ENCODE peak calls at places on chromosome 22, in four cellular contexts. D is fibroblast of lung, O is HepG2, I is sigmoid colon. M is an unnamed sample.

GRCh38 chr22:30277547-30278344 is 11.1 kb upstream of the OSM start:
- DNase-seq in D (peak), O (no peak), I (no peak), M (no peak)

GRCh38 chr22:38415046-38415445 is 40.0 kb downstream of the KCNJ4 start:
- DNase-seq in D (no peak), O (no peak), I (peak), M (no peak)

GRCh38 chr22:28014141-28015055 is 95.3 kb upstream of the PITPNB start:
- DNase-seq in D (no peak), O (no peak), I (peak), M (no peak)

GRCh38 chr22:50536231-50536630 is 6.4 kb upstream of the TYMP start:
- DNase-seq in D (no peak), O (no peak), I (no peak), M (no peak)

GRCh38 chr22:42418811-42419243 is 13.4 kb downstream of the NFAM1 start:
- DNase-seq in D (no peak), O (no peak), I (no peak), M (no peak)

GRCh38 chr22:18032455-18033101 is 8.2 kb upstream of the MICAL3 start:
- DNase-seq in D (peak), O (no peak), I (no peak), M (no peak)

GRCh38 chr22:49106136-49106930 is 721.3 kb downstream of the BRD1 start:
- DNase-seq in D (no peak), O (no peak), I (peak), M (no peak)

GRCh38 chr22:27107824-27108223 is 450.4 kb downstream of the MIAT start:
- DNase-seq in D (peak), O (peak), I (peak), M (no peak)

GRCh38 chr22:21703684-21704316 is 31.8 kb downstream of the YPEL1 start:
- DNase-seq in D (no peak), O (no peak), I (no peak), M (no peak)

GRCh38 chr22:49641770-49642313 is 185.8 kb downstream of the BRD1 start:
- DNase-seq in D (no peak), O (no peak), I (no peak), M (no peak)

GRCh38 chr22:49084203-49084602 is 743.5 kb downstream of the BRD1 start:
- DNase-seq in D (no peak), O (no peak), I (peak), M (no peak)

GRCh38 chr22:43925433-43926348 is 2.1 kb downstream of the PNPLA3 start:
- DNase-seq in D (peak), O (peak), I (no peak), M (no peak)

GRCh38 chr22:35630891-35631290 is 13.8 kb upstream of the MB start:
- DNase-seq in D (no peak), O (no peak), I (peak), M (no peak)

GRCh38 chr22:49995413-49996191 is 17.0 kb downstream of the IL17REL start:
- DNase-seq in D (no peak), O (no peak), I (peak), M (no peak)

GRCh38 chr22:35630387-35630793 is 13.3 kb upstream of the MB start:
- DNase-seq in D (peak), O (no peak), I (peak), M (no peak)

GRCh38 chr22:38313384-38313955 is 3.8 kb downstream of the CSNK1E start:
- DNase-seq in D (peak), O (no peak), I (peak), M (no peak)

GRCh38 chr22:49754674-49755590 is 72.7 kb downstream of the BRD1 start:
- DNase-seq in D (no peak), O (no peak), I (peak), M (peak)

GRCh38 chr22:42257386-42257785 is 13.1 kb downstream of the TCF20 start:
- DNase-seq in D (no peak), O (no peak), I (no peak), M (no peak)

GRCh38 chr22:19709063-19709769 is 5.1 kb upstream of the SEPTIN5 start:
- DNase-seq in D (no peak), O (no peak), I (peak), M (no peak)
- H3K4me3 ChIP-seq in D (no peak), O (no peak), I (no peak), M (no peak)

DNA sequence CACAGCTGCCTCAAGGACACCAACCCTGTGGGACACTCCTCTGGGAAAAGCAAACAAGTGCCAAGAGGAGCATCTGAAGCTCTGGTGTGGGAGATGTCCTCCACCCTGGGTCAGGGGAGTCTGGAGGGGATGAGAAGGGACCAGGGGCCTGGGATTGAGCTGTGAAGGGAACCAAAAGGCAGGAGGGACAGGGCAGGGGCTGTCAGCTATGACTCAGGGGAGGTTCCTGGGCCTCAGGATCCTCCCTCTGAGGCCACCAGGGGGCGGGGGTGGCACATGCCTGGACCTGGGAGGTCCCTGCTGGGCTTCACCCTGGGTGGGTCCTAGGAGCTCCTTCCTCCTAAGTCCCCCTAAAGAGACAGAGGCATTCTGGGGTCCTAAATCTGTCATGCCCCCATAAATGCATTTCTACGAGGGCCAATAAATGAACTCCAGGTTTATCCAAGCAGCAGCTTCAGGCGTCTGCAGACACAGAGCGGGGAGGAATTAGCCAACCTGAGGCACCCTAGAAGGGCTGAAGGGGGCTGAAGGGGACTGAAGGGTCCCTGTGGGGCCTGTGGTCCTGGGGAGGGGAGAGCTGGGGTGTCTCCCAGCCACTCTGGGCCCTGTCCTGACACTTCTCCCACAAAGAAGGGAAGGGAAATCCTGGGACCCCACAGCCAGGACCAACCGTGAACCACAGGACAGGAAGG is 31.9 kb upstream of the IGLL5 start:
- DNase-seq in D (no peak), O (peak), I (no peak), M (no peak)
- TF ChIP-seq CTCF in D (peak), O (peak), I (no peak), M (peak)

GRCh38 chr22:29072193-29072978 is 449 bp upstream of the KREMEN1 start:
- DNase-seq in D (peak), O (peak), I (peak), M (peak)

GRCh38 chr22:29072979-29073617 is at the start of gene KREMEN1:
- DNase-seq in D (no peak), O (no peak), I (no peak), M (no peak)

GRCh38 chr22:29069476-29069875 is 3.4 kb upstream of the KREMEN1 start:
- DNase-seq in D (no peak), O (no peak), I (no peak), M (no peak)

GRCh38 chr22:29070490-29070889 is 2.3 kb upstream of the KREMEN1 start:
- DNase-seq in D (no peak), O (no peak), I (no peak), M (no peak)

DNA sequence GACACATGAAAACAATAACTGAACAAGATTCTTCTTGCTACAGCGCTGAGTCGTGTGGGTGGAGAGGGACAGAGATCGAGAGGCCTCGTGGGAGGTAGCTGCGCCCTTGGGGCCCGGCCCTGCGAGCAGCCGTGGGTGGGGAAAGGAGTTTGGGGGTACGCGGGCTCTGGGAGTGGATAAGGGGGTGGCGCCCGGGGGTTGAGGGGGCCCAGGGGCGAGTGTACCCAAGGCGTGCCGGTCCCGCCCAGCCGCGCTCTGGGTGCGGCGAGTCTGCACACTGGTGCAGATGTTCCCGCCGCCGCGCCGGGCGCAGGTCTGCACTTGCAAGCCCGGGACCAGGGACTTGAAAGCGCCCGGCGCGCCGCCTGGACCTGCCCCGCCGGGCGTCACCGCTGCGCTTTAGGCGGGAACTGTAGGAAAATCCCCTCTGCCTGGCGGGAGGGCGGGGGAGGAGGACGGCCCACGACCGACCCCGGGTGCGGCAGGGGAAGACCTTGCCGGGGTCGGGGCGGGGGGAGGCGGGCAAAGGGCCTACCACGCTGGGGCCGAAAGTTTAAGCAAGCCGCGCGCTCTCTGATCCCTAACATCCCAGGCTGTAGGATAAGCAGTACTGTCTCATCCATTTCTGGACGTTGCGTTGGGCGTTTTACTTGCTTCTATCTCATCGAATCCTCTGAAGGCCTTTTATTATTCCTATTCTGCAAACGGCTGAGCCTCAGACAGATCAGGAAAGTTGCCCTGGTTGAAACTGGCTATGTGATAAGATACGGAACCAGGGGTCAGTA is 1.4 kb upstream of the KREMEN1 start:
- DNase-seq in D (peak), O (peak), I (peak), M (no peak)
- H3K4me3 ChIP-seq in D (peak), O (peak), I (peak), M (no peak)

GRCh38 chr22:24706732-24707476 is 67.6 kb downstream of the PIWIL3 start:
- DNase-seq in D (no peak), O (no peak), I (no peak), M (no peak)

GRCh38 chr22:24703101-24703500 is 71.4 kb downstream of the PIWIL3 start:
- DNase-seq in D (peak), O (peak), I (no peak), M (no peak)

GRCh38 chr22:24707477-24707816 is 67.1 kb downstream of the PIWIL3 start:
- DNase-seq in D (no peak), O (no peak), I (no peak), M (no peak)

DNA sequence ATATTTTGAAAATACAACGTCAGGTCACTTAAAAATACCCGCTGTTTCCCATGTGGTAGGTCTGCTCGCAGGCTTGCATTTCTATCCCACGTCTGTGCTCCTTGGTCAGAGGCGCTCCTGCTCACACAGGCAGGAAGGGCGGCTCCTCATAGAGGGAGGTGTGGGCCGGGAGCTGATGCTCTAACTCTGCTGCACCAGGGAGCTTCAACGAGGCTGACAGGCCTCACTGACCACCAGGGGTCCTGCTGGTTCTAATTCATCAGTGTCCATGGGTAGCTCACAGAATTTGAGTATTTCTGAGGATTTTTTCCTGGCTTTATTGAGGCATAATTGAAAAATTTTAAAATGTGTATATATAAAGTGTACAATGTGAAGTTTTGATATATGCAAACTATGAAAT is 68.5 kb downstream of the PIWIL3 start:
- DNase-seq in D (no peak), O (peak), I (no peak), M (no peak)
- TF ChIP-seq CTCF in D (peak), O (peak), I (no peak), M (no peak)

GRCh38 chr22:39935622-39936021 is 24.6 kb upstream of the TMA7B start:
- DNase-seq in D (no peak), O (no peak), I (no peak), M (no peak)
- H3K4me3 ChIP-seq in D (no peak), O (no peak), I (no peak), M (no peak)

GRCh38 chr22:46444390-46444854 is 93.0 kb downstream of the CELSR1 start:
- DNase-seq in D (no peak), O (peak), I (no peak), M (no peak)
- TF ChIP-seq CTCF in D (no peak), O (peak), I (no peak), M (peak)

GRCh38 chr22:37283393-37283937 is 1.2 kb downstream of the CYTH4 start:
- DNase-seq in D (no peak), O (no peak), I (no peak), M (no peak)

GRCh38 chr22:37284807-37285355 is 2.6 kb downstream of the CYTH4 start:
- DNase-seq in D (no peak), O (no peak), I (peak), M (no peak)

GRCh38 chr22:37282385-37282677 is at the start of gene CYTH4:
- DNase-seq in D (no peak), O (no peak), I (peak), M (no peak)

GRCh38 chr22:37285937-37286336 is 3.6 kb downstream of the CYTH4 start:
- DNase-seq in D (no peak), O (no peak), I (no peak), M (no peak)

GRCh38 chr22:37284126-37284806 is 2.0 kb downstream of the CYTH4 start:
- DNase-seq in D (no peak), O (no peak), I (no peak), M (no peak)
- H3K4me3 ChIP-seq in D (no peak), O (no peak), I (peak), M (no peak)

DNA sequence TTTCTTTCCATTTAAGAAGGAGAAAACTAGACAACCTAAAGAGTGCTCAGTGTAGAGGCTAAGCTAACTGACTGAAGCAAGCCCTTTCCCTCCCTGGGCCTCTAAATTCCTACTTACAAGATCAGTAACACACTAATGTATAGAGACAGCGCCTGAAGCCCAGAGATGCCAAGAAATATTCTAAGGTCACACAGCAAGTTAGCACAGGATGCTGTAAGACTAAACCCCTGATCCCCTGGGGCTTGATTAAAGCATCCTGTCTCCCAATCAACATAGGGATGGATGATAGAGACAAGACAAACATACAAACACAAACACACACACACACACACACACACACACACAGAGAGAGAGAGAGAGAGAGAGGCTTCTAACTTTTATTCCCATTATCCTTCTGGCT is 5.6 kb downstream of the LARGE1 start:
- DNase-seq in D (no peak), O (no peak), I (no peak), M (no peak)
- TF ChIP-seq CTCF in D (no peak), O (no peak), I (no peak), M (no peak)

M was measured in LNCaP clone FGC.